ENCODE peak calls at places on chromosomes 4 and X, in six cellular contexts. One of them, this sample, is unnamed.

GRCh38 chr4:138217567-138217966 is 24.6 kb downstream of the SLC7A11 start:
- DNase-seq in esophagus squamous epithelium: no peak
- DNase-seq in CMK: no peak
- DNase-seq in HT1080: no peak
- DNase-seq in H4: no peak
- DNase-seq in choroid plexus epithelial cell: no peak
- DNase-seq in this sample: no peak

GRCh38 chr4:7400671-7401298 is 33.9 kb downstream of the PSAPL1 start:
- DNase-seq in HT1080: no peak
- DNase-seq in esophagus squamous epithelium: no peak
- DNase-seq in H4: no peak
- DNase-seq in CMK: no peak
- DNase-seq in choroid plexus epithelial cell: no peak
- DNase-seq in this sample: no peak

GRCh38 chr4:10093801-10094552 is 22.6 kb downstream of the WDR1 start:
- DNase-seq in H4: peak
- DNase-seq in CMK: peak
- DNase-seq in esophagus squamous epithelium: no peak
- DNase-seq in choroid plexus epithelial cell: peak
- DNase-seq in HT1080: no peak
- DNase-seq in this sample: peak

GRCh38 chr4:11424896-11425295 is 3.8 kb downstream of the HS3ST1 start:
- DNase-seq in choroid plexus epithelial cell: no peak
- DNase-seq in HT1080: no peak
- DNase-seq in CMK: no peak
- DNase-seq in esophagus squamous epithelium: no peak
- DNase-seq in H4: no peak
- DNase-seq in this sample: no peak

GRCh38 chrX:38233891-38234807 is 13.5 kb upstream of the SRPX start:
- DNase-seq in CMK: no peak
- DNase-seq in H4: peak
- DNase-seq in HT1080: peak
- DNase-seq in choroid plexus epithelial cell: peak
- DNase-seq in esophagus squamous epithelium: no peak
- DNase-seq in this sample: peak

GRCh38 chrX:9471571-9471985 is 6.7 kb downstream of the TBL1X start:
- DNase-seq in choroid plexus epithelial cell: peak
- DNase-seq in HT1080: no peak
- DNase-seq in H4: no peak
- DNase-seq in esophagus squamous epithelium: no peak
- DNase-seq in CMK: no peak
- DNase-seq in this sample: no peak

GRCh38 chr4:182188622-182189021 is 54.6 kb upstream of the TENM3 start:
- DNase-seq in H4: peak
- DNase-seq in HT1080: peak
- DNase-seq in CMK: no peak
- DNase-seq in esophagus squamous epithelium: no peak
- DNase-seq in choroid plexus epithelial cell: peak
- DNase-seq in this sample: no peak

GRCh38 chrX:130174051-130174704 is 2.4 kb downstream of the RAB33A start:
- DNase-seq in HT1080: peak
- DNase-seq in CMK: no peak
- DNase-seq in esophagus squamous epithelium: no peak
- DNase-seq in H4: peak
- DNase-seq in choroid plexus epithelial cell: peak
- DNase-seq in this sample: peak

GRCh38 chr4:15457401-15458201 is 12.1 kb upstream of the CC2D2A start:
- DNase-seq in esophagus squamous epithelium: no peak
- DNase-seq in choroid plexus epithelial cell: peak
- DNase-seq in CMK: no peak
- DNase-seq in HT1080: peak
- DNase-seq in H4: peak
- DNase-seq in this sample: peak

GRCh38 chr4:105808459-105809041 is 86.7 kb upstream of the NPNT start:
- DNase-seq in esophagus squamous epithelium: no peak
- DNase-seq in CMK: no peak
- DNase-seq in choroid plexus epithelial cell: peak
- DNase-seq in H4: peak
- DNase-seq in HT1080: peak
- DNase-seq in this sample: no peak

GRCh38 chr4:158051401-158052235 is 121.2 kb downstream of the GASK1B start:
- DNase-seq in esophagus squamous epithelium: no peak
- DNase-seq in H4: peak
- DNase-seq in HT1080: peak
- DNase-seq in choroid plexus epithelial cell: peak
- DNase-seq in CMK: no peak
- DNase-seq in this sample: no peak

This sample was measured in dermis blood vessel endothelial cell.